ENCODE peak calls at places on chromosomes 16 and 17, in four cellular contexts. C, F, I and W are unnamed samples.

GRCh38 chr17:82603981-82604448 is 44.2 kb downstream of the WDR45B start:
- DNase-seq in F (no peak), C (no peak), I (no peak), W (no peak)

GRCh38 chr17:44348234-44348987 is 3.3 kb downstream of the GRN start:
- DNase-seq in F (no peak), I (peak), C (no peak), W (no peak)

GRCh38 chr16:80948886-80949502 is 57.7 kb downstream of the CMC2 start:
- DNase-seq in I (peak), F (no peak), C (peak), W (peak)

GRCh38 chr17:65629234-65629690 is 67.8 kb upstream of the AXIN2 start:
- DNase-seq in F (no peak), I (no peak), C (no peak), W (no peak)

GRCh38 chr16:67104061-67104460 is 5.7 kb upstream of the PHAF1 start:
- DNase-seq in I (peak), F (no peak), C (peak), W (no peak)

GRCh38 chr17:3551189-3551588 is 6.4 kb downstream of the TRPV3 start:
- DNase-seq in F (no peak), I (no peak), C (no peak), W (no peak)

GRCh38 chr17:12985431-12986285 is 32.2 kb downstream of the ELAC2 start:
- DNase-seq in C (no peak), F (no peak), I (peak), W (no peak)

GRCh38 chr17:41647940-41648410 is 23.6 kb upstream of the KRT17 start:
- DNase-seq in I (peak), C (peak), F (peak), W (peak)

GRCh38 chr16:84513111-84514065 is 8.9 kb upstream of the MEAK7 start:
- DNase-seq in F (no peak), C (no peak), I (peak), W (no peak)

GRCh38 chr16:53530046-53530445 is 27.0 kb upstream of the AKTIP start:
- DNase-seq in I (no peak), F (no peak), C (no peak), W (peak)

GRCh38 chr17:40598928-40599627 is 33.8 kb upstream of the CCR7 start:
- DNase-seq in F (peak), C (no peak), I (no peak), W (no peak)

GRCh38 chr17:41785091-41785875 is 1.2 kb downstream of the JUP start:
- DNase-seq in I (no peak), C (no peak), F (no peak), W (peak)

GRCh38 chr17:21214777-21215541 is 998 bp upstream of the TMEM11 start:
- DNase-seq in C (peak), I (no peak), F (no peak), W (no peak)

GRCh38 chr17:10838682-10839081 is 795 bp upstream of the PIRT start:
- DNase-seq in F (no peak), I (no peak), C (no peak), W (no peak)

GRCh38 chr16:79362312-79362970 is 238.1 kb downstream of the MAF start:
- DNase-seq in F (no peak), I (no peak), C (no peak), W (no peak)

GRCh38 chr16:3080024-3080423 is 14.6 kb downstream of the IL32 start:
- DNase-seq in C (no peak), I (no peak), F (no peak), W (no peak)

GRCh38 chr17:78532311-78532710 is 44.9 kb downstream of the DNAH17 start:
- DNase-seq in C (no peak), F (no peak), I (no peak), W (no peak)

GRCh38 chr16:72285728-72286127 is 113.8 kb upstream of the PMFBP1 start:
- DNase-seq in C (no peak), F (no peak), I (peak), W (no peak)

GRCh38 chr17:28347261-28347891 is 10.0 kb downstream of the POLDIP2 start:
- DNase-seq in I (peak), C (no peak), F (no peak), W (no peak)

GRCh38 chr17:79566251-79566955 is 44.4 kb downstream of the RBFOX3 start:
- DNase-seq in C (no peak), F (no peak), I (no peak), W (no peak)

GRCh38 chr16:61313931-61314330 is 722.3 kb downstream of the CDH8 start:
- DNase-seq in F (no peak), I (no peak), C (no peak), W (no peak)

GRCh38 chr16:65123846-65124513 is 2.1 kb upstream of the CDH11 start:
- DNase-seq in F (no peak), I (no peak), C (no peak), W (peak)

GRCh38 chr16:64711026-64711425 is 410.8 kb downstream of the CDH11 start:
- DNase-seq in C (no peak), F (no peak), I (no peak), W (no peak)

GRCh38 chr17:42526031-42526444 is 10.0 kb upstream of the NAGLU start:
- DNase-seq in C (no peak), I (peak), F (no peak), W (no peak)

GRCh38 chr17:35740997-35741931 is 9.8 kb downstream of the RASL10B start:
- DNase-seq in C (no peak), F (no peak), I (no peak), W (no peak)

GRCh38 chr17:62626719-62627218 is 701 bp upstream of the MRC2 start:
- DNase-seq in F (no peak), I (peak), C (peak), W (peak)

GRCh38 chr17:61479493-61480413 is 27.5 kb downstream of the TBX4 start:
- DNase-seq in I (no peak), F (no peak), C (no peak), W (no peak)